ENCODE peak calls at places on chromosomes 1 and 21, in eight cellular contexts. P, O, V, T, K, J, Y and N are unnamed samples.
A peak's percentile ranks its signal among the peaks of the same experiment; 100 is the strongest.

GRCh38 chr1:202957733-202958543 is at the start of gene ADIPOR1:
- DNase-seq in T (peak; percentile 93), P (peak; percentile 79), K (peak; percentile 97), V (peak; percentile 90), J (peak; percentile 76), Y (peak; percentile 92), O (peak; percentile 96), N (peak; percentile 59)

GRCh38 chr1:233081686-233082085 is 131.3 kb downstream of the NTPCR start:
- DNase-seq in O (no peak), Y (no peak), V (no peak), T (no peak), P (no peak), K (no peak), J (peak; percentile 21), N (no peak)

GRCh38 chr1:91803847-91804545 is 82.0 kb downstream of the TGFBR3 start:
- DNase-seq in K (peak; percentile 70), O (no peak), T (peak; percentile 47), Y (no peak), V (no peak), P (no peak), J (no peak), N (no peak)

GRCh38 chr1:178238722-178239510 is 145.0 kb downstream of the RASAL2 start:
- DNase-seq in O (peak; percentile 47), T (no peak), V (no peak), Y (no peak), J (no peak), K (no peak), P (peak; percentile 83), N (no peak)

GRCh38 chr1:219659005-219659632 is 46.2 kb upstream of the ZC3H11B start:
- DNase-seq in K (no peak), P (no peak), J (no peak), T (no peak), V (no peak), Y (no peak), O (no peak), N (no peak)

GRCh38 chr1:61226791-61227567 is 144.6 kb downstream of the NFIA start:
- DNase-seq in T (no peak), Y (peak; percentile 57), K (no peak), J (no peak), P (no peak), O (no peak), V (peak; percentile 97), N (peak; percentile 97)

GRCh38 chr1:2840036-2840809 is 38.7 kb upstream of the TTC34 start:
- DNase-seq in J (no peak), P (no peak), T (peak; percentile 48), V (no peak), K (peak; percentile 74), O (no peak), Y (no peak), N (no peak)

GRCh38 chr1:12666141-12666735 is 22.4 kb downstream of the AADACL4 start:
- DNase-seq in K (no peak), T (no peak), O (no peak), Y (no peak), V (no peak), J (no peak), P (no peak), N (no peak)

GRCh38 chr21:15841856-15842564 is 112.2 kb downstream of the USP25 start:
- DNase-seq in Y (no peak), O (no peak), P (peak; percentile 53), V (no peak), K (no peak), J (no peak), T (no peak), N (no peak)

GRCh38 chr1:114153621-114154145 is at the start of gene SYT6:
- DNase-seq in J (peak; percentile 4), V (no peak), T (no peak), O (peak; percentile 31), K (no peak), Y (no peak), P (no peak), N (peak; percentile 40)

GRCh38 chr21:39874759-39875158 is 7.5 kb downstream of the PCP4 start:
- DNase-seq in J (no peak), Y (no peak), P (no peak), K (no peak), T (no peak), V (no peak), O (no peak), N (no peak)

GRCh38 chr1:1298861-1299685 is 8.7 kb downstream of the ACAP3 start:
- DNase-seq in Y (no peak), K (no peak), T (no peak), O (no peak), J (peak; percentile 68), P (no peak), V (peak; percentile 36), N (no peak)

GRCh38 chr1:211625040-211625439 is 46.1 kb upstream of the SLC30A1 start:
- DNase-seq in J (no peak), P (no peak), V (peak; percentile 36), O (no peak), K (no peak), T (no peak), Y (no peak), N (no peak)

GRCh38 chr1:233879841-233880240 is 24.6 kb upstream of the SLC35F3 start:
- DNase-seq in Y (no peak), J (no peak), O (no peak), P (no peak), V (peak; percentile 4), T (no peak), K (no peak), N (peak; percentile 28)

GRCh38 chr21:14864211-14865021 is 200.4 kb downstream of the NRIP1 start:
- DNase-seq in K (peak; percentile 61), J (peak; percentile 74), P (no peak), T (no peak), Y (peak; percentile 45), V (peak; percentile 21), O (peak; percentile 90), N (peak; percentile 3)

GRCh38 chr21:35343046-35343816 is 294.1 kb upstream of the RUNX1 start:
- DNase-seq in P (no peak), V (no peak), Y (no peak), T (no peak), K (no peak), O (no peak), J (no peak), N (no peak)

GRCh38 chr1:233730380-233730779 is 116.5 kb downstream of the KCNK1 start:
- DNase-seq in K (no peak), V (no peak), T (no peak), Y (no peak), P (no peak), O (no peak), J (no peak), N (no peak)

GRCh38 chr1:15571266-15571665 is 13.6 kb downstream of the AGMAT start:
- DNase-seq in O (no peak), T (no peak), Y (no peak), V (no peak), K (no peak), J (no peak), P (no peak), N (no peak)

GRCh38 chr1:235011599-235012435 is 116.8 kb downstream of the TOMM20 start:
- DNase-seq in J (no peak), T (peak; percentile 90), O (peak; percentile 69), K (peak; percentile 94), P (peak; percentile 84), Y (no peak), V (no peak), N (no peak)

GRCh38 chr1:162404550-162405160 is 7.3 kb downstream of the SH2D1B start:
- DNase-seq in Y (no peak), P (no peak), J (no peak), O (no peak), K (no peak), T (no peak), V (no peak), N (no peak)

GRCh38 chr1:110040548-110040947 is 6.1 kb downstream of the STRIP1 start:
- DNase-seq in P (no peak), J (no peak), O (no peak), K (no peak), Y (no peak), T (no peak), V (no peak), N (no peak)

GRCh38 chr1:63799324-63799723 is 25.5 kb downstream of the ROR1 start:
- DNase-seq in T (no peak), Y (no peak), J (no peak), P (no peak), V (no peak), O (no peak), K (no peak), N (no peak)

GRCh38 chr1:185245466-185245865 is 71.6 kb downstream of the IVNS1ABP start:
- DNase-seq in J (no peak), T (no peak), O (no peak), V (no peak), P (no peak), Y (no peak), K (no peak), N (no peak)

GRCh38 chr1:15456313-15456954 is at the start of gene CELA2A:
- DNase-seq in J (no peak), K (no peak), Y (no peak), O (no peak), T (no peak), P (no peak), V (no peak), N (no peak)

GRCh38 chr1:111272081-111272480 is 18.6 kb upstream of the CHIA start:
- DNase-seq in Y (no peak), V (no peak), O (no peak), P (no peak), J (no peak), K (no peak), T (no peak), N (no peak)

GRCh38 chr1:48943826-48944225 is 167.1 kb upstream of the BEND5 start:
- DNase-seq in T (no peak), Y (no peak), P (no peak), O (no peak), J (no peak), K (no peak), V (peak; percentile 22), N (no peak)

GRCh38 chr1:29503441-29503840 is 267.1 kb downstream of the PTPRU start:
- DNase-seq in J (no peak), K (no peak), O (no peak), V (no peak), P (no peak), Y (peak; percentile 66), T (no peak), N (peak; percentile 42)

GRCh38 chr1:72177711-72178110 is 104.6 kb downstream of the NEGR1 start:
- DNase-seq in J (no peak), Y (no peak), T (no peak), V (peak; percentile 13), K (no peak), P (no peak), O (no peak), N (no peak)

GRCh38 chr1:47842228-47842627 is 155.0 kb downstream of the TRABD2B start:
- DNase-seq in V (no peak), Y (no peak), J (no peak), K (no peak), P (no peak), O (no peak), T (no peak), N (no peak)

GRCh38 chr1:211581521-211581920 is 2.6 kb upstream of the SLC30A1 start:
- DNase-seq in V (no peak), P (peak; percentile 25), J (no peak), O (no peak), K (no peak), Y (no peak), T (no peak), N (no peak)

GRCh38 chr1:244113532-244114320 is 62.6 kb downstream of the ZBTB18 start:
- DNase-seq in T (no peak), J (no peak), P (peak; percentile 15), K (no peak), Y (no peak), O (no peak), V (no peak), N (no peak)

GRCh38 chr1:154951901-154952657 is 3.8 kb downstream of the PBXIP1 start:
- DNase-seq in P (no peak), V (no peak), O (no peak), J (no peak), K (peak; percentile 79), T (peak; percentile 75), Y (no peak), N (no peak)

GRCh38 chr1:183235503-183235902 is 49.4 kb downstream of the LAMC2 start:
- DNase-seq in K (no peak), V (no peak), O (no peak), Y (no peak), T (no peak), P (no peak), J (no peak), N (no peak)

GRCh38 chr1:77382361-77382760 is 100.5 kb downstream of the AK5 start:
- DNase-seq in J (no peak), O (no peak), P (no peak), Y (no peak), T (no peak), K (no peak), V (no peak), N (no peak)